ENCODE peak calls at places on chromosomes 11 and 22, in ten cellular contexts. U, R, D, W, H, K, B, E, M and V are unnamed samples.

GRCh38 chr22:24112188-24112587 is 69.1 kb upstream of the SUSD2 start:
- DNase-seq in U (no peak), R (no peak), D (peak; percentile 14), W (no peak), H (no peak), K (no peak), B (peak; percentile 15), E (no peak), M (no peak), V (no peak)

GRCh38 chr22:37485714-37486223 is 415 bp downstream of the MFNG start:
- DNase-seq in U (no peak), R (no peak), D (no peak), W (no peak), H (peak; percentile 49), K (no peak), B (no peak), E (peak; percentile 21), M (no peak), V (no peak)

GRCh38 chr11:69374110-69374981 is 80.4 kb downstream of the MYEOV start:
- DNase-seq in U (peak; percentile 60), R (peak; percentile 38), D (no peak), W (peak; percentile 73), H (peak; percentile 81), K (no peak), B (no peak), E (no peak), M (no peak), V (no peak)

GRCh38 chr11:15485432-15485831 is 370.7 kb downstream of the INSC start:
- DNase-seq in U (no peak), R (no peak), D (no peak), W (no peak), H (no peak), K (no peak), B (no peak), E (no peak), M (no peak), V (no peak)

GRCh38 chr11:68990995-68991780 is 10.4 kb upstream of the MRGPRD start:
- DNase-seq in U (peak; percentile 49), R (no peak), D (no peak), W (peak; percentile 1), H (no peak), K (no peak), B (no peak), E (no peak), M (no peak), V (no peak)

GRCh38 chr11:111408789-111409727 is 30.0 kb upstream of the POU2AF1 start:
- DNase-seq in U (no peak), R (peak; percentile 16), D (peak; percentile 48), W (no peak), H (no peak), K (no peak), B (peak; percentile 63), E (no peak), M (no peak), V (peak; percentile 91)

GRCh38 chr11:63620928-63621539 is 6.8 kb upstream of the PLAAT3 start:
- DNase-seq in U (no peak), R (peak; percentile 43), D (no peak), W (no peak), H (no peak), K (no peak), B (no peak), E (no peak), M (no peak), V (peak; percentile 84)

GRCh38 chr11:110818032-110818687 is 105.9 kb upstream of the ARHGAP20 start:
- DNase-seq in U (no peak), R (no peak), D (peak; percentile 26), W (no peak), H (no peak), K (no peak), B (peak; percentile 60), E (no peak), M (no peak), V (peak; percentile 45)

GRCh38 chr11:128896356-128896755 is 5.2 kb downstream of the KCNJ5 start:
- DNase-seq in U (no peak), R (no peak), D (no peak), W (no peak), H (no peak), K (no peak), B (no peak), E (no peak), M (no peak), V (no peak)

DNA sequence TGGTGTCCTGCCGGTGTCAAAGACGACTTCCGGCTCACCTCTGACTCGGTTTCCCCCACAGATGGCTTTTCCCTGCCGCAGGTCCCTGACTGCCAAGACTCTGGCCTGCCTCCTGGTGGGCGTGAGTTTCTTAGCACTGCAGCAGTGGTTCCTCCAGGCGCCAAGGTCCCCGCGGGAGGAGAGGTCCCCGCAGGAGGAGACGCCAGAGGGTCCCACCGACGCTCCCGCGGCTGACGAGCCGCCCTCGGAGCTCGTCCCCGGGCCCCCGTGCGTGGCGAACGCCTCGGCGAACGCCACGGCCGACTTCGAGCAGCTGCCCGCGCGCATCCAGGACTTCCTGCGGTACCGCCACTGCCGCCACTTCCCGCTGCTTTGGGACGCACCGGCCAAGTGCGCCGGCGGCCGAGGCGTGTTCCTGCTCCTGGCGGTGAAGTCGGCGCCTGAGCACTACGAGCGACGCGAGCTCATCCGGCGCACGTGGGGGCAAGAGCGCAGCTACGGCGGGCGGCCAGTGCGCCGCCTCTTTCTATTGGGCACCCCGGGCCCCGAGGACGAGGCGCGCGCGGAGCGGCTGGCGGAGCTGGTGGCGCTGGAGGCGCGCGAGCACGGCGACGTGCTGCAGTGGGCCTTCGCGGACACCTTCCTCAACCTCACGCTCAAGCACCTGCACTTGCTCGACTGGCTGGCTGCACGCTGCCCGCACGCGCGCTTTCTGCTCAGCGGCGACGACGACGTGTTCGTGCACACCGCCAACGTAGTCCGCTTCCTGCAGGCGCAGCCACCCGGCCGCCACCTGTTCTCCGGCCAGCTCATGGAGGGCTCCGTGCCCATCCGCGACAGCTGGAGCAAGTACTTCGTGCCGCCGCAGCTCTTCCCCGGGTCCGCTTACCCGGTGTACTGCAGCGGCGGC is 5.5 kb downstream of the B3GNT6 start:
- DNase-seq in U (peak; percentile 70), R (no peak), D (peak; percentile 50), W (peak; percentile 74), H (peak; percentile 81), K (no peak), B (peak; percentile 33), E (peak; percentile 5), M (no peak), V (no peak)
- H3K4me3 ChIP-seq in U (peak overlapping the region; percentile 37), R (peak overlapping the region; percentile 43), D (peak overlapping the region; percentile 43), W (peak overlapping the region; percentile 53), H (no peak overlapping the region), K (peak overlapping the region; percentile 20), B (peak overlapping the region; percentile 35), E (no peak overlapping the region), M (peak overlapping the region; percentile 65), V (no peak overlapping the region)

DNA sequence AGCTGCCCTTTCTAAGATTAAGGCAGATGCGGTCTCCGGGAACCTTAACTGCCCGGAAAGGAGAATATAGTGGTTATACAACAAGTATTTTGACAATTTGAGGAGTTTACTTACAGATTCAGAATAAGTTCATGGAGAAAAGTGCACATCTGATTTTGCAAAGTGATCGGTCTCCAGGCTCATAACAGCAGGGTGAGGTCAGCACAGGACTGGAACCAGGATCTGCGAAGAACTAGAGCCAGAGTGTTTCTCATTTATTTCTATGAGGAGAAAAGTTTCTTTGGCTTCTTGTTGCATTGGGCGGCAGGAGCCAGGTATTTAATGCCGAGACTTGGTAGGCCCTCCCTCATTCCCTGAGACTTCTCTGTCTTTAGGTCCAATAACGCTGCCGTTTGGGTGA is 3.7 kb downstream of the ADAMTS15 start:
- DNase-seq in U (no peak), R (no peak), D (no peak), W (no peak), H (no peak), K (no peak), B (no peak), E (no peak), M (no peak), V (no peak)
- H3K4me3 ChIP-seq in U (peak overlapping the region; percentile 62), R (peak overlapping the region; percentile 67), D (no peak overlapping the region), W (no peak overlapping the region), H (no peak overlapping the region), K (no peak overlapping the region), B (peak overlapping the region; percentile 81), E (no peak overlapping the region), M (peak overlapping the region; percentile 74), V (peak overlapping the region; percentile 76)

GRCh38 chr11:35141034-35141433 is 2.1 kb downstream of the CD44 start:
- DNase-seq in U (no peak), R (no peak), D (no peak), W (no peak), H (no peak), K (no peak), B (no peak), E (no peak), M (no peak), V (peak; percentile 51)

GRCh38 chr11:35141538-35141937 is 2.6 kb downstream of the CD44 start:
- DNase-seq in U (peak; percentile 79), R (peak; percentile 78), D (no peak), W (peak; percentile 85), H (peak; percentile 78), K (peak; percentile 71), B (no peak), E (no peak), M (no peak), V (peak; percentile 88)

GRCh38 chr11:35138606-35138948 is 394 bp upstream of the CD44 start:
- DNase-seq in U (no peak), R (peak; percentile 64), D (no peak), W (no peak), H (no peak), K (no peak), B (no peak), E (no peak), M (no peak), V (no peak)

GRCh38 chr11:35138949-35139881 is at the start of gene CD44:
- DNase-seq in U (peak; percentile 84), R (peak; percentile 88), D (peak; percentile 85), W (peak; percentile 86), H (peak; percentile 87), K (peak; percentile 79), B (peak; percentile 86), E (peak; percentile 84), M (peak; percentile 29), V (peak; percentile 88)

GRCh38 chr11:35139883-35140282 is 912 bp downstream of the CD44 start:
- DNase-seq in U (no peak), R (no peak), D (no peak), W (no peak), H (no peak), K (no peak), B (no peak), E (no peak), M (no peak), V (peak; percentile 34)
- H3K4me3 ChIP-seq in U (peak overlapping the region; percentile 74), R (peak overlapping the region; percentile 70), D (peak overlapping the region; percentile 94), W (peak overlapping the region; percentile 68), H (peak overlapping the region; percentile 48), K (peak overlapping the region; percentile 80), B (peak overlapping the region; percentile 74), E (peak overlapping the region; percentile 99), M (peak overlapping the region; percentile 81), V (peak overlapping the region; percentile 89)

GRCh38 chr22:50627452-50627913 is 469 bp downstream of the ARSA start:
- DNase-seq in U (no peak), R (no peak), D (no peak), W (peak; percentile 31), H (no peak), K (no peak), B (no peak), E (no peak), M (no peak), V (peak; percentile 39)
- H3K4me3 ChIP-seq in U (peak overlapping the region; percentile 65), R (peak overlapping the region; percentile 78), D (peak overlapping the region; percentile 84), W (peak overlapping the region; percentile 90), H (peak overlapping the region; percentile 70), K (peak overlapping the region; percentile 69), B (peak overlapping the region; percentile 93), E (peak overlapping the region; percentile 42), M (peak overlapping the region; percentile 93), V (peak overlapping the region; percentile 64)